ENCODE peak calls at places on chromosomes 4 and X, in four cellular contexts. X is HFFc6, Q is retina, N is left colon. Y is an unnamed sample.

GRCh38 chr4:25368315-25368714 is 8.7 kb upstream of the ANAPC4 start:
- DNase-seq in X (no peak), N (no peak), Q (no peak), Y (no peak)

GRCh38 chr4:70670332-70671014 is 4.2 kb upstream of the JCHAIN start:
- DNase-seq in N (no peak), X (peak; percentile 71), Q (no peak), Y (no peak)

GRCh38 chr4:42390622-42391355 is 6.5 kb upstream of the SHISA3 start:
- DNase-seq in Q (no peak), N (no peak), X (no peak), Y (no peak)

GRCh38 chr4:54315561-54315960 is 86.5 kb downstream of the PDGFRA start:
- DNase-seq in N (no peak), X (no peak), Q (no peak), Y (no peak)

GRCh38 chrX:54825716-54826428 is 18.3 kb downstream of the MAGED2 start:
- DNase-seq in X (peak; percentile 13), Q (no peak), N (no peak), Y (no peak)

GRCh38 chr4:138051157-138051556 is 191.0 kb downstream of the SLC7A11 start:
- DNase-seq in N (no peak), Q (no peak), X (peak; percentile 51), Y (no peak)

GRCh38 chr4:121484633-121485032 is 103.8 kb upstream of the QRFPR start:
- DNase-seq in X (peak; percentile 74), Q (no peak), N (no peak), Y (no peak)

GRCh38 chr4:138056541-138056940 is 185.6 kb downstream of the SLC7A11 start:
- DNase-seq in N (no peak), Q (no peak), X (no peak), Y (no peak)

GRCh38 chr4:133390198-133390855 is 241.2 kb downstream of the PCDH10 start:
- DNase-seq in N (no peak), X (no peak), Q (no peak), Y (no peak)

GRCh38 chrX:125826080-125826479 is 340.0 kb downstream of the DCAF12L2 start:
- DNase-seq in X (no peak), N (no peak), Q (no peak), Y (no peak)

GRCh38 chr4:71609159-71609558 is 174.7 kb downstream of the GC start:
- DNase-seq in Q (no peak), X (no peak), N (no peak), Y (no peak)

GRCh38 chr4:11050766-11051165 is 366.2 kb upstream of the CLNK start:
- DNase-seq in Q (no peak), N (no peak), X (no peak), Y (no peak)

GRCh38 chrX:153968255-153968654 is 3.4 kb downstream of the HCFC1 start:
- DNase-seq in N (no peak), X (no peak), Q (no peak), Y (no peak)

GRCh38 chr4:15145709-15146108 is 143.4 kb downstream of the CPEB2 start:
- DNase-seq in X (no peak), N (no peak), Q (no peak), Y (peak; percentile 25)

GRCh38 chr4:147327322-147327721 is 153.6 kb upstream of the EDNRA start:
- DNase-seq in Q (no peak), N (no peak), X (no peak), Y (no peak)

GRCh38 chrX:119817130-119817690 is 25.8 kb upstream of the RPL39 start:
- DNase-seq in N (no peak), X (no peak), Q (no peak), Y (no peak)

GRCh38 chr4:3021627-3022026 is 52.7 kb downstream of the HTT-AS start:
- DNase-seq in N (no peak), X (no peak), Q (no peak), Y (no peak)

Y was measured in prostate gland.